ENCODE peak calls at places on chromosomes 7 and 10, in eight cellular contexts. One of them, this sample, is unnamed.

GRCh38 chr7:137878333-137878961 is 31.7 kb upstream of the DGKI start:
- DNase-seq in right cardiac atrium: peak; percentile 94
- DNase-seq in HL-60: no peak
- DNase-seq in heart left ventricle: peak; percentile 84
- DNase-seq in BJ: no peak
- DNase-seq in RWPE2: no peak
- DNase-seq in HFF-Myc: no peak
- DNase-seq in CD8-positive, alpha-beta T cell: no peak
- DNase-seq in this sample: peak; percentile 32

GRCh38 chr7:33334349-33334748 is 205.0 kb downstream of the BBS9 start:
- DNase-seq in HL-60: no peak
- DNase-seq in HFF-Myc: no peak
- DNase-seq in heart left ventricle: no peak
- DNase-seq in CD8-positive, alpha-beta T cell: no peak
- DNase-seq in RWPE2: no peak
- DNase-seq in right cardiac atrium: no peak
- DNase-seq in BJ: no peak
- DNase-seq in this sample: no peak

GRCh38 chr7:155354371-155355048 is 56.8 kb downstream of the INSIG1 start:
- DNase-seq in CD8-positive, alpha-beta T cell: no peak
- DNase-seq in RWPE2: no peak
- DNase-seq in heart left ventricle: no peak
- DNase-seq in HFF-Myc: no peak
- DNase-seq in BJ: no peak
- DNase-seq in right cardiac atrium: no peak
- DNase-seq in HL-60: no peak
- DNase-seq in this sample: no peak

GRCh38 chr7:70776627-70777101 is 355.3 kb upstream of the GALNT17 start:
- DNase-seq in HL-60: no peak
- DNase-seq in RWPE2: no peak
- DNase-seq in BJ: no peak
- DNase-seq in HFF-Myc: no peak
- DNase-seq in CD8-positive, alpha-beta T cell: no peak
- DNase-seq in heart left ventricle: no peak
- DNase-seq in right cardiac atrium: no peak
- DNase-seq in this sample: no peak

GRCh38 chr7:37360469-37360868 is 88.2 kb downstream of the ELMO1 start:
- DNase-seq in right cardiac atrium: no peak
- DNase-seq in HL-60: no peak
- DNase-seq in BJ: no peak
- DNase-seq in RWPE2: no peak
- DNase-seq in HFF-Myc: no peak
- DNase-seq in heart left ventricle: no peak
- DNase-seq in CD8-positive, alpha-beta T cell: no peak
- DNase-seq in this sample: no peak

GRCh38 chr7:92448185-92448747 is 984 bp downstream of the GATAD1 start:
- DNase-seq in HL-60: peak; percentile 68
- DNase-seq in RWPE2: no peak
- DNase-seq in CD8-positive, alpha-beta T cell: peak; percentile 72
- DNase-seq in heart left ventricle: no peak
- DNase-seq in right cardiac atrium: no peak
- DNase-seq in BJ: no peak
- DNase-seq in HFF-Myc: peak; percentile 21
- DNase-seq in this sample: peak; percentile 6

GRCh38 chr7:108158766-108159165 is 28.6 kb upstream of the LAMB4 start:
- DNase-seq in heart left ventricle: no peak
- DNase-seq in CD8-positive, alpha-beta T cell: no peak
- DNase-seq in right cardiac atrium: no peak
- DNase-seq in BJ: no peak
- DNase-seq in HFF-Myc: no peak
- DNase-seq in RWPE2: no peak
- DNase-seq in HL-60: no peak
- DNase-seq in this sample: no peak

GRCh38 chr10:122229678-122230077 is 41.4 kb upstream of the BTBD16 start:
- DNase-seq in HFF-Myc: no peak
- DNase-seq in right cardiac atrium: no peak
- DNase-seq in CD8-positive, alpha-beta T cell: no peak
- DNase-seq in BJ: no peak
- DNase-seq in HL-60: no peak
- DNase-seq in heart left ventricle: no peak
- DNase-seq in RWPE2: no peak
- DNase-seq in this sample: no peak

GRCh38 chr7:69670701-69671100 is 72.4 kb downstream of the AUTS2 start:
- DNase-seq in BJ: no peak
- DNase-seq in HL-60: no peak
- DNase-seq in right cardiac atrium: no peak
- DNase-seq in CD8-positive, alpha-beta T cell: no peak
- DNase-seq in heart left ventricle: no peak
- DNase-seq in HFF-Myc: no peak
- DNase-seq in RWPE2: no peak
- DNase-seq in this sample: peak; percentile 28

GRCh38 chr10:49285232-49285631 is 13.7 kb upstream of the C10orf71 start:
- DNase-seq in right cardiac atrium: no peak
- DNase-seq in HFF-Myc: no peak
- DNase-seq in HL-60: peak; percentile 26
- DNase-seq in heart left ventricle: no peak
- DNase-seq in BJ: no peak
- DNase-seq in CD8-positive, alpha-beta T cell: no peak
- DNase-seq in RWPE2: no peak
- DNase-seq in this sample: no peak

GRCh38 chr7:42493436-42494198 is 256.6 kb upstream of the GLI3 start:
- DNase-seq in BJ: peak; percentile 49
- DNase-seq in CD8-positive, alpha-beta T cell: no peak
- DNase-seq in RWPE2: peak; percentile 71
- DNase-seq in right cardiac atrium: peak; percentile 80
- DNase-seq in HL-60: no peak
- DNase-seq in heart left ventricle: peak; percentile 84
- DNase-seq in HFF-Myc: peak; percentile 53
- DNase-seq in this sample: peak; percentile 75

GRCh38 chr10:51530540-51530939 is 168.9 kb downstream of the CSTF2T start:
- DNase-seq in right cardiac atrium: peak; percentile 59
- DNase-seq in HL-60: no peak
- DNase-seq in HFF-Myc: no peak
- DNase-seq in heart left ventricle: no peak
- DNase-seq in BJ: no peak
- DNase-seq in RWPE2: no peak
- DNase-seq in CD8-positive, alpha-beta T cell: no peak
- DNase-seq in this sample: no peak

GRCh38 chr7:22909958-22910357 is 87.3 kb upstream of the TOMM7 start:
- DNase-seq in CD8-positive, alpha-beta T cell: no peak
- DNase-seq in RWPE2: no peak
- DNase-seq in BJ: no peak
- DNase-seq in HL-60: no peak
- DNase-seq in right cardiac atrium: no peak
- DNase-seq in heart left ventricle: no peak
- DNase-seq in HFF-Myc: no peak
- DNase-seq in this sample: no peak

GRCh38 chr7:28179081-28180030 is 1.2 kb downstream of the JAZF1 start:
- DNase-seq in CD8-positive, alpha-beta T cell: peak; percentile 82
- DNase-seq in right cardiac atrium: peak; percentile 92
- DNase-seq in heart left ventricle: peak; percentile 91
- DNase-seq in RWPE2: no peak
- DNase-seq in BJ: no peak
- DNase-seq in HL-60: peak; percentile 52
- DNase-seq in HFF-Myc: no peak
- DNase-seq in this sample: no peak

GRCh38 chr7:78413568-78413967 is 615.0 kb downstream of the PHTF2 start:
- DNase-seq in right cardiac atrium: no peak
- DNase-seq in BJ: no peak
- DNase-seq in HL-60: no peak
- DNase-seq in heart left ventricle: no peak
- DNase-seq in CD8-positive, alpha-beta T cell: no peak
- DNase-seq in RWPE2: no peak
- DNase-seq in HFF-Myc: no peak
- DNase-seq in this sample: no peak

GRCh38 chr10:69974551-69975155 is 78.0 kb upstream of the MACROH2A2 start:
- DNase-seq in HFF-Myc: peak; percentile 94
- DNase-seq in RWPE2: no peak
- DNase-seq in BJ: peak; percentile 97
- DNase-seq in right cardiac atrium: no peak
- DNase-seq in HL-60: no peak
- DNase-seq in CD8-positive, alpha-beta T cell: no peak
- DNase-seq in heart left ventricle: no peak
- DNase-seq in this sample: peak; percentile 12

GRCh38 chr10:102837230-102837721 is at the start of gene CYP17A1:
- DNase-seq in RWPE2: no peak
- DNase-seq in BJ: no peak
- DNase-seq in HFF-Myc: no peak
- DNase-seq in heart left ventricle: no peak
- DNase-seq in HL-60: no peak
- DNase-seq in right cardiac atrium: no peak
- DNase-seq in CD8-positive, alpha-beta T cell: no peak
- DNase-seq in this sample: no peak

GRCh38 chr7:135536160-135536559 is 21.6 kb upstream of the NUP205 start:
- DNase-seq in CD8-positive, alpha-beta T cell: no peak
- DNase-seq in HL-60: peak; percentile 79
- DNase-seq in HFF-Myc: no peak
- DNase-seq in RWPE2: no peak
- DNase-seq in BJ: no peak
- DNase-seq in heart left ventricle: no peak
- DNase-seq in right cardiac atrium: no peak
- DNase-seq in this sample: no peak

DNA sequence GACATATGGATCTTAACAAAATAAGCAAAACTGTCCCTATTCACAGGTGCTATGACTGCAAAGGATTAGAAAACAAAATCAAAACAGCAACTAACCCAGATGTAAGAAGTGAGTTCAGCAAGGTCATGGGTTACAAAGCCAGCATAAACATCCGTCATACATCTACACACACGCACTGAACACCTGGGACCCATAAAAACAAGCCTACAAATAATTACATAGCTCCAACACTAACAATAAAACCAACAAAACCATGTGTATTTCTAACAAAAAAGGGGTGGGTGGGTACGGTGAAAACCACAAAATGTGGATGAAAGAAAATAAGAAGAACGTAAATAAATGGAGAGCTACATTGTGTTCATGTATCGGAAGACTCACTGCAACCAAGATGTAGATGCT is 256.8 kb downstream of the ELFN1 start:
- DNase-seq in RWPE2: no peak
- DNase-seq in BJ: no peak
- DNase-seq in HFF-Myc: peak; percentile 62
- DNase-seq in right cardiac atrium: no peak
- DNase-seq in CD8-positive, alpha-beta T cell: no peak
- DNase-seq in HL-60: no peak
- DNase-seq in heart left ventricle: no peak
- DNase-seq in this sample: no peak
- H3K4me3 ChIP-seq in RWPE2: no peak overlapping the region
- H3K4me3 ChIP-seq in BJ: no peak overlapping the region
- H3K4me3 ChIP-seq in HFF-Myc: no peak overlapping the region
- H3K4me3 ChIP-seq in right cardiac atrium: no peak overlapping the region
- H3K4me3 ChIP-seq in CD8-positive, alpha-beta T cell: no peak overlapping the region
- H3K4me3 ChIP-seq in HL-60: no peak overlapping the region
- H3K4me3 ChIP-seq in heart left ventricle: no peak overlapping the region
- H3K4me3 ChIP-seq in this sample: no peak overlapping the region

GRCh38 chr10:33334839-33335549 is 527 bp upstream of the NRP1 start:
- DNase-seq in CD8-positive, alpha-beta T cell: no peak
- DNase-seq in RWPE2: peak; percentile 79
- DNase-seq in right cardiac atrium: peak; percentile 94
- DNase-seq in BJ: peak; percentile 39
- DNase-seq in heart left ventricle: peak; percentile 88
- DNase-seq in HFF-Myc: no peak
- DNase-seq in HL-60: peak; percentile 37
- DNase-seq in this sample: peak; percentile 91
- H3K4me3 ChIP-seq in CD8-positive, alpha-beta T cell: peak overlapping the region; percentile 33
- H3K4me3 ChIP-seq in RWPE2: peak overlapping the region; percentile 71
- H3K4me3 ChIP-seq in right cardiac atrium: peak overlapping the region; percentile 94
- H3K4me3 ChIP-seq in BJ: peak overlapping the region; percentile 95
- H3K4me3 ChIP-seq in heart left ventricle: peak overlapping the region; percentile 89
- H3K4me3 ChIP-seq in HFF-Myc: peak overlapping the region; percentile 86
- H3K4me3 ChIP-seq in HL-60: peak overlapping the region; percentile 71
- H3K4me3 ChIP-seq in this sample: peak overlapping the region; percentile 93

DNA sequence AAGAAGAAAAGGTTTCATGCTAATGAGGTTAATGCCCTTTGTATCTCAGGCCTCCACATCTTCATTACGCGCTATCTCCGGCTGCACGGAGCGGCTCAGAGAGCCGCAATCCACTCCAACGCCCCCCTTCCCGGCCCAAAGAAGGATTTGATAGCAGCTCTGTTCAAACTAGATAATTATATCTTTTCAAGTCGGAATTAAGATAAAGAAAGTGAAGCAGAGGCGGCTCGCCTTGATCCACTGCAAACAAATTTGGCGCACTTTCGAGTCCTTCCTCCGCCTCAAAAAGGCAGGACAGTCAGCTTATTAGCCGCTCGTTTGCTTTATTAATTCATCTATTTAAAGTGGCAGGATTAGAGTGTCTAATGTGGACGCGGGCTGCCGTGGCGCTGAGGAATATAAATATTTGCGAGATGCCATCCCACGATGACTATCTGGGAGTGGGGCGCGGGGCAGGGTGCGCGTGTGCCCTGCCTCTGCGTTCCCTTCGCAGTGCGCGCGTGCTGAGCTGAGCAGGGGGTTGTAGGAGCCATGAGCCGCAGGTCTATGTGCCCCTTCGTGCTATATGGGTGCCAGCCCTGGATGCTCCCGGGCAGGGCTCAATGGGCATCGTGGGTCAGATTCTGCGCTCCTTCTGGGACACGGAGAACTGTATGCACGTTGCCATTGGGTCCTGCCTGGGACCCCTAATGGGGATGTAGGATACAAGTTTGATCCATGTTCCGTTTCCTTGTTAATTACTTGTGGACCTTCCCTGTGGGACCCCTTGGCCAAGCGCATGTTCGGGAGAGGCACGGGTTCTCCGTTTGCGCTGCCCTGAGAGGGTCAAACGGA is 9.0 kb downstream of the EMX2 start:
- DNase-seq in RWPE2: no peak
- DNase-seq in CD8-positive, alpha-beta T cell: no peak
- DNase-seq in BJ: no peak
- DNase-seq in right cardiac atrium: no peak
- DNase-seq in HFF-Myc: no peak
- DNase-seq in HL-60: no peak
- DNase-seq in heart left ventricle: no peak
- DNase-seq in this sample: no peak
- H3K4me3 ChIP-seq in RWPE2: no peak overlapping the region
- H3K4me3 ChIP-seq in CD8-positive, alpha-beta T cell: no peak overlapping the region
- H3K4me3 ChIP-seq in BJ: no peak overlapping the region
- H3K4me3 ChIP-seq in right cardiac atrium: no peak overlapping the region
- H3K4me3 ChIP-seq in HFF-Myc: no peak overlapping the region
- H3K4me3 ChIP-seq in HL-60: no peak overlapping the region
- H3K4me3 ChIP-seq in heart left ventricle: no peak overlapping the region
- H3K4me3 ChIP-seq in this sample: no peak overlapping the region

DNA sequence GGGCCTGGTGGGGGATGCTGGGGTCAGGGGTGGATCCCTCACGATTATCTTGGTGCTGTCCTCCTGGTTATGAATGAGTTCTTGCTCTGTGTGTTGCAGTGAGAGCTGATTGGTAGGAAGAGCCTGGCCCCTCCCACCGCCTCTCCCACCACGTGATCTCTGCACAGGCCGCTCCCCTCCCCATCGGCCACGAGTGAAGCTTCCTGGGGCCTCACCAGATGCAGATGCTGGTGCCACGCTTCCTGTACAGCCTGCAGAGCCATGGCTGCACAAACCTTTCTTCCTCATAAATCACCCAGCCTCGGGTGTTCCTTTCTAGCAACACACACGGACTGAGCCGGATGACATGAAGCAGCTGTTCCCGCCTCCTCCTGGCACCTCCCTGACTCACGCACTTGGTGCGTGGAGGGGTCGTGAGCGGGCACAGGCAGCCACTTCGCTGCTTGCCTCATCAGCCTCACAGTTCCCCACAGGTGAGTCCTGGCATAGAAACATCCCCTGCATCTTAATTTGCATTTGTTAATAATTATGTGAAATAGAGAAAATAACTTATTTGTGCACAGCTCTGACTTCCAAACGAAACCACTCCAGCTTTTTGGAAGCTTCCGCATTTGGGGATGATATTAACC is 210.8 kb downstream of the ADARB2 start:
- DNase-seq in HL-60: peak; percentile 2
- DNase-seq in RWPE2: no peak
- DNase-seq in BJ: no peak
- DNase-seq in right cardiac atrium: no peak
- DNase-seq in CD8-positive, alpha-beta T cell: no peak
- DNase-seq in heart left ventricle: no peak
- DNase-seq in HFF-Myc: no peak
- DNase-seq in this sample: no peak
- H3K4me3 ChIP-seq in HL-60: no peak overlapping the region
- H3K4me3 ChIP-seq in RWPE2: no peak overlapping the region
- H3K4me3 ChIP-seq in BJ: no peak overlapping the region
- H3K4me3 ChIP-seq in right cardiac atrium: no peak overlapping the region
- H3K4me3 ChIP-seq in CD8-positive, alpha-beta T cell: no peak overlapping the region
- H3K4me3 ChIP-seq in heart left ventricle: no peak overlapping the region
- H3K4me3 ChIP-seq in HFF-Myc: no peak overlapping the region
- H3K4me3 ChIP-seq in this sample: no peak overlapping the region